ENCODE peak calls at places on chromosome 22, in six cellular contexts. One of them, this sample, is unnamed. For H3K36me3 and H3K27me3, the result is how much of the 10 kb centered on the place peaks cover.

GRCh38 chr22:36419177-36419911 is 31.6 kb upstream of the MYH9 start:
- DNase-seq in IMR-90: peak
- DNase-seq in transverse colon: peak
- DNase-seq in right lobe of liver: peak
- DNase-seq in HCT116: no peak
- DNase-seq in breast epithelium: no peak
- DNase-seq in this sample: no peak

GRCh38 chr22:48709453-48709852 is 1118.2 kb downstream of the BRD1 start:
- DNase-seq in IMR-90: no peak
- DNase-seq in transverse colon: no peak
- DNase-seq in breast epithelium: no peak
- DNase-seq in HCT116: no peak
- DNase-seq in right lobe of liver: no peak
- DNase-seq in this sample: no peak

GRCh38 chr22:18968011-18968749 is 32.1 kb upstream of the PRODH start:
- DNase-seq in breast epithelium: no peak
- DNase-seq in IMR-90: peak
- DNase-seq in transverse colon: no peak
- DNase-seq in HCT116: no peak
- DNase-seq in right lobe of liver: no peak
- DNase-seq in this sample: no peak

GRCh38 chr22:43616645-43617044 is 195.5 kb downstream of the EFCAB6 start:
- DNase-seq in right lobe of liver: peak
- DNase-seq in IMR-90: no peak
- DNase-seq in HCT116: no peak
- DNase-seq in transverse colon: peak
- DNase-seq in breast epithelium: no peak
- DNase-seq in this sample: no peak

GRCh38 chr22:36411589-36412258 is 24.0 kb upstream of the MYH9 start:
- DNase-seq in IMR-90: no peak
- DNase-seq in HCT116: no peak
- DNase-seq in right lobe of liver: no peak
- DNase-seq in transverse colon: peak
- DNase-seq in breast epithelium: no peak
- DNase-seq in this sample: no peak

GRCh38 chr22:30947821-30948454 is 20.6 kb downstream of the MORC2 start:
- DNase-seq in right lobe of liver: no peak
- DNase-seq in IMR-90: peak
- DNase-seq in HCT116: peak
- DNase-seq in transverse colon: no peak
- DNase-seq in breast epithelium: no peak
- DNase-seq in this sample: no peak

GRCh38 chr22:42073568-42074152 is 388 bp upstream of the PHETA2 start:
- DNase-seq in HCT116: no peak
- DNase-seq in transverse colon: no peak
- DNase-seq in breast epithelium: no peak
- DNase-seq in right lobe of liver: no peak
- DNase-seq in IMR-90: no peak
- DNase-seq in this sample: no peak

GRCh38 chr22:32574397-32574796 is 99.8 kb downstream of the FBXO7 start:
- DNase-seq in breast epithelium: no peak
- DNase-seq in transverse colon: no peak
- DNase-seq in right lobe of liver: no peak
- DNase-seq in IMR-90: no peak
- DNase-seq in HCT116: no peak
- DNase-seq in this sample: no peak

GRCh38 chr22:22955866-22956535 is 68.4 kb downstream of the IGLL5 start:
- DNase-seq in transverse colon: peak
- DNase-seq in IMR-90: peak
- DNase-seq in right lobe of liver: peak
- DNase-seq in HCT116: peak
- DNase-seq in breast epithelium: peak
- DNase-seq in this sample: peak

GRCh38 chr22:40504285-40505249 is 132.0 kb downstream of the MRTFA start:
- DNase-seq in right lobe of liver: no peak
- DNase-seq in HCT116: no peak
- DNase-seq in transverse colon: no peak
- DNase-seq in IMR-90: no peak
- DNase-seq in breast epithelium: no peak
- DNase-seq in this sample: no peak

GRCh38 chr22:43305806-43306205 is 37.4 kb downstream of the SCUBE1 start:
- DNase-seq in transverse colon: no peak
- DNase-seq in IMR-90: no peak
- DNase-seq in breast epithelium: no peak
- DNase-seq in HCT116: no peak
- DNase-seq in right lobe of liver: no peak
- DNase-seq in this sample: no peak

GRCh38 chr22:33883561-33883960 is 36.7 kb downstream of the LARGE1 start:
- DNase-seq in transverse colon: no peak
- DNase-seq in breast epithelium: no peak
- DNase-seq in HCT116: no peak
- DNase-seq in right lobe of liver: no peak
- DNase-seq in IMR-90: no peak
- DNase-seq in this sample: no peak

GRCh38 chr22:17566776-17567175 is 3.5 kb downstream of the SLC25A18 start:
- DNase-seq in breast epithelium: no peak
- DNase-seq in right lobe of liver: no peak
- DNase-seq in IMR-90: no peak
- DNase-seq in HCT116: no peak
- DNase-seq in transverse colon: no peak
- DNase-seq in this sample: no peak

GRCh38 chr22:30402036-30402759 is 5.4 kb downstream of the SEC14L2 start:
- DNase-seq in transverse colon: no peak
- DNase-seq in IMR-90: no peak
- DNase-seq in HCT116: no peak
- DNase-seq in breast epithelium: no peak
- DNase-seq in right lobe of liver: no peak
- DNase-seq in this sample: no peak

GRCh38 chr22:20009582-20010306 is 6.9 kb downstream of the ARVCF start:
- DNase-seq in IMR-90: no peak
- DNase-seq in right lobe of liver: no peak
- DNase-seq in breast epithelium: no peak
- DNase-seq in transverse colon: no peak
- DNase-seq in HCT116: no peak
- DNase-seq in this sample: no peak

GRCh38 chr22:41595703-41596102 is 6.1 kb upstream of the PMM1 start:
- DNase-seq in breast epithelium: no peak
- DNase-seq in IMR-90: no peak
- DNase-seq in transverse colon: no peak
- DNase-seq in right lobe of liver: no peak
- DNase-seq in HCT116: no peak
- DNase-seq in this sample: no peak

GRCh38 chr22:18044548-18045271 is 20.3 kb upstream of the MICAL3 start:
- DNase-seq in breast epithelium: no peak
- DNase-seq in IMR-90: peak
- DNase-seq in right lobe of liver: peak
- DNase-seq in HCT116: no peak
- DNase-seq in transverse colon: no peak
- DNase-seq in this sample: no peak

GRCh38 chr22:29470159-29470855 is 9.7 kb upstream of the NEFH start:
- DNase-seq in IMR-90: peak
- DNase-seq in breast epithelium: peak
- DNase-seq in right lobe of liver: peak
- DNase-seq in HCT116: peak
- DNase-seq in transverse colon: peak
- DNase-seq in this sample: peak

GRCh38 chr22:17331690-17332089 is 37.6 kb upstream of the CECR2 start:
- DNase-seq in transverse colon: no peak
- DNase-seq in breast epithelium: no peak
- DNase-seq in right lobe of liver: peak
- DNase-seq in HCT116: no peak
- DNase-seq in IMR-90: no peak
- DNase-seq in this sample: no peak

GRCh38 chr22:42376721-42377177 is 55.5 kb downstream of the NFAM1 start:
- DNase-seq in right lobe of liver: no peak
- DNase-seq in IMR-90: peak
- DNase-seq in HCT116: no peak
- DNase-seq in breast epithelium: no peak
- DNase-seq in transverse colon: peak
- DNase-seq in this sample: no peak

GRCh38 chr22:36136475-36136874 is 24.1 kb downstream of the APOL3 start:
- DNase-seq in HCT116: no peak
- DNase-seq in IMR-90: peak
- DNase-seq in breast epithelium: no peak
- DNase-seq in right lobe of liver: no peak
- DNase-seq in transverse colon: no peak
- DNase-seq in this sample: no peak

GRCh38 chr22:44419429-44419828 is 78.6 kb downstream of the RTL6 start:
- DNase-seq in breast epithelium: no peak
- DNase-seq in IMR-90: peak
- DNase-seq in HCT116: no peak
- DNase-seq in transverse colon: no peak
- DNase-seq in right lobe of liver: no peak
- DNase-seq in this sample: no peak

GRCh38 chr22:40709752-40710413 is 30.6 kb downstream of the MCHR1 start:
- DNase-seq in HCT116: no peak
- DNase-seq in right lobe of liver: no peak
- DNase-seq in IMR-90: peak
- DNase-seq in breast epithelium: no peak
- DNase-seq in transverse colon: peak
- DNase-seq in this sample: no peak

GRCh38 chr22:32318361-32318760 is 39.3 kb upstream of the RFPL3 start:
- DNase-seq in breast epithelium: no peak
- DNase-seq in transverse colon: no peak
- DNase-seq in right lobe of liver: peak
- DNase-seq in HCT116: no peak
- DNase-seq in IMR-90: no peak
- DNase-seq in this sample: no peak

GRCh38 chr22:26463688-26464087 is 19.9 kb downstream of the HPS4 start:
- DNase-seq in right lobe of liver: no peak
- DNase-seq in IMR-90: no peak
- DNase-seq in breast epithelium: no peak
- DNase-seq in HCT116: no peak
- DNase-seq in transverse colon: no peak
- DNase-seq in this sample: no peak

GRCh38 chr22:26462051-26462450 is 21.5 kb downstream of the HPS4 start:
- DNase-seq in right lobe of liver: no peak
- DNase-seq in HCT116: no peak
- DNase-seq in breast epithelium: no peak
- DNase-seq in transverse colon: no peak
- DNase-seq in IMR-90: no peak
- DNase-seq in this sample: no peak

GRCh38 chr22:26464312-26464711 is 19.3 kb downstream of the HPS4 start:
- DNase-seq in IMR-90: no peak
- DNase-seq in transverse colon: no peak
- DNase-seq in HCT116: no peak
- DNase-seq in right lobe of liver: no peak
- DNase-seq in breast epithelium: no peak
- DNase-seq in this sample: no peak

GRCh38 chr22:26461188-26461810 is 22.3 kb downstream of the HPS4 start:
- DNase-seq in transverse colon: peak
- DNase-seq in IMR-90: peak
- DNase-seq in HCT116: peak
- DNase-seq in right lobe of liver: peak
- DNase-seq in breast epithelium: no peak
- DNase-seq in this sample: peak

DNA sequence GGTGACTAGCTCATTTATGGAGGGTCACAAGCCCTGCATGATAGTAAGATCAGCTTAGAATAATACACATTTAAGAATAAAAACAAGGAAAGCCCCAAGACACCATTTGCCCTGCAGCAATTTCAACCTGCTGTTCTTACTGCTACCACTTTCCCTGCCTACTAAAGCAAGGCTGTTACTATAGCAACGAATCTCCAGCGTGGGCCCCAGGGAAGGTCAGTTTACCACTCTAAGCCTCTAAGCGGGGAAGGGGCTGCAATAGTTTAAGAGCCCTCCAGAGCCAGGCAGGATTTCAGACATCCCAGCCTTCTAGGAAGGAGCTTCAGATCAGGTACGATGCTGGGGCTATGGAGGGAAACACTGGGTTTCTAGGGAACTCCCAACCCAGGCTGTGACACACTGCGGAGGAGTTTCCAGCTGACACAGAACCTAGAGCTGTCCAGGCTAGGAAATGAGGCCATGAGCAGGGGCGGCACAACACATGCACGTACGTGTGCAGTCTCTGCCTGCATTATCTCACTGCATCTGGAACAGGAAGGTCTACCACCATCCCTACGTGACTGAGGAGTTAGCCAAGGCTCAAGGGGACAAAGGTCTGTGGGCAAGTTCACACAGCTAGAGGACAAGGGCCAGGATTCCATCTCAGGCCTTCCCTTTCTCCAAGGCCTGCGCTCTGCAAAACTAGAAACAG is 20.5 kb downstream of the HPS4 start:
- DNase-seq in transverse colon: no peak
- DNase-seq in IMR-90: peak
- DNase-seq in breast epithelium: no peak
- DNase-seq in HCT116: no peak
- DNase-seq in right lobe of liver: no peak
- DNase-seq in this sample: no peak
- H3K36me3 ChIP-seq in transverse colon: under half
- H3K36me3 ChIP-seq in IMR-90: under half
- H3K36me3 ChIP-seq in breast epithelium: under half
- H3K36me3 ChIP-seq in HCT116: under half
- H3K36me3 ChIP-seq in right lobe of liver: under half
- H3K36me3 ChIP-seq in this sample: under half

GRCh38 chr22:37817705-37818311 is 5.4 kb upstream of the GALR3 start:
- DNase-seq in breast epithelium: peak
- DNase-seq in right lobe of liver: peak
- DNase-seq in IMR-90: peak
- DNase-seq in transverse colon: peak
- DNase-seq in HCT116: no peak
- DNase-seq in this sample: peak
- H3K27me3 ChIP-seq in breast epithelium: under half
- H3K27me3 ChIP-seq in right lobe of liver: under half
- H3K27me3 ChIP-seq in IMR-90: under half
- H3K27me3 ChIP-seq in transverse colon: under half
- H3K27me3 ChIP-seq in HCT116: under half
- H3K27me3 ChIP-seq in this sample: under half

GRCh38 chr22:46029036-46029435 is 52.1 kb upstream of the WNT7B start:
- DNase-seq in right lobe of liver: no peak
- DNase-seq in IMR-90: no peak
- DNase-seq in transverse colon: no peak
- DNase-seq in HCT116: no peak
- DNase-seq in breast epithelium: no peak
- DNase-seq in this sample: no peak

GRCh38 chr22:46026907-46027218 is 49.9 kb upstream of the WNT7B start:
- DNase-seq in breast epithelium: no peak
- DNase-seq in transverse colon: no peak
- DNase-seq in IMR-90: no peak
- DNase-seq in right lobe of liver: no peak
- DNase-seq in HCT116: no peak
- DNase-seq in this sample: no peak

GRCh38 chr22:46025973-46026906 is 49.3 kb upstream of the WNT7B start:
- DNase-seq in transverse colon: no peak
- DNase-seq in breast epithelium: peak
- DNase-seq in HCT116: no peak
- DNase-seq in right lobe of liver: peak
- DNase-seq in IMR-90: no peak
- DNase-seq in this sample: no peak

GRCh38 chr22:46028069-46028991 is 51.4 kb upstream of the WNT7B start:
- DNase-seq in transverse colon: no peak
- DNase-seq in IMR-90: no peak
- DNase-seq in HCT116: no peak
- DNase-seq in breast epithelium: no peak
- DNase-seq in right lobe of liver: peak
- DNase-seq in this sample: no peak

GRCh38 chr22:46027219-46028068 is 50.5 kb upstream of the WNT7B start:
- DNase-seq in right lobe of liver: peak
- DNase-seq in transverse colon: peak
- DNase-seq in IMR-90: no peak
- DNase-seq in breast epithelium: peak
- DNase-seq in HCT116: no peak
- DNase-seq in this sample: no peak
- TF ChIP-seq POLR2A in right lobe of liver: peak
- TF ChIP-seq POLR2A in transverse colon: peak
- TF ChIP-seq POLR2A in IMR-90: no peak
- TF ChIP-seq POLR2A in breast epithelium: no peak
- TF ChIP-seq POLR2A in HCT116: no peak
- TF ChIP-seq POLR2A in this sample: no peak

GRCh38 chr22:50276143-50276542 is 6.0 kb upstream of the MAPK11 start:
- DNase-seq in right lobe of liver: peak
- DNase-seq in HCT116: no peak
- DNase-seq in IMR-90: peak
- DNase-seq in breast epithelium: peak
- DNase-seq in transverse colon: peak
- DNase-seq in this sample: peak
- H3K36me3 ChIP-seq in right lobe of liver: under half
- H3K36me3 ChIP-seq in HCT116: half or more
- H3K36me3 ChIP-seq in IMR-90: half or more
- H3K36me3 ChIP-seq in breast epithelium: under half
- H3K36me3 ChIP-seq in transverse colon: under half
- H3K36me3 ChIP-seq in this sample: under half

This sample was measured in prostate gland.